ENCODE peak calls at places on chromosome 15, in eight cellular contexts. One of them, this sample, is unnamed.

GRCh38 chr15:80597081-80597480 is 98.0 kb upstream of the ABHD17C start:
- DNase-seq in trophoblast cell: no peak
- DNase-seq in IMR-90: no peak
- DNase-seq in endothelial cell of umbilical vein: no peak
- DNase-seq in neural progenitor cell: no peak
- DNase-seq in PC-3: no peak
- DNase-seq in MM.1S: no peak
- DNase-seq in HCT116: no peak
- DNase-seq in this sample: no peak

GRCh38 chr15:93486407-93487117 is 397.6 kb upstream of the RGMA start:
- DNase-seq in IMR-90: no peak
- DNase-seq in PC-3: no peak
- DNase-seq in HCT116: no peak
- DNase-seq in MM.1S: no peak
- DNase-seq in trophoblast cell: no peak
- DNase-seq in endothelial cell of umbilical vein: no peak
- DNase-seq in neural progenitor cell: no peak
- DNase-seq in this sample: no peak

GRCh38 chr15:71103102-71103676 is 12.1 kb upstream of the THSD4 start:
- DNase-seq in PC-3: peak; percentile 57
- DNase-seq in IMR-90: peak; percentile 68
- DNase-seq in HCT116: peak; percentile 50
- DNase-seq in neural progenitor cell: peak; percentile 26
- DNase-seq in endothelial cell of umbilical vein: peak; percentile 38
- DNase-seq in MM.1S: peak; percentile 82
- DNase-seq in trophoblast cell: no peak
- DNase-seq in this sample: peak; percentile 77

GRCh38 chr15:99682455-99682854 is 50.8 kb downstream of the LYSMD4 start:
- DNase-seq in MM.1S: no peak
- DNase-seq in neural progenitor cell: no peak
- DNase-seq in IMR-90: peak; percentile 95
- DNase-seq in HCT116: no peak
- DNase-seq in PC-3: peak; percentile 47
- DNase-seq in endothelial cell of umbilical vein: peak; percentile 94
- DNase-seq in trophoblast cell: no peak
- DNase-seq in this sample: peak; percentile 89

GRCh38 chr15:57060799-57061198 is 142.4 kb downstream of the TCF12 start:
- DNase-seq in endothelial cell of umbilical vein: peak; percentile 89
- DNase-seq in PC-3: peak; percentile 84
- DNase-seq in neural progenitor cell: no peak
- DNase-seq in IMR-90: peak; percentile 89
- DNase-seq in trophoblast cell: peak; percentile 31
- DNase-seq in MM.1S: no peak
- DNase-seq in HCT116: peak; percentile 66
- DNase-seq in this sample: peak; percentile 49

GRCh38 chr15:77898811-77899730 is 178.4 kb downstream of the TBC1D2B start:
- DNase-seq in MM.1S: no peak
- DNase-seq in HCT116: no peak
- DNase-seq in IMR-90: no peak
- DNase-seq in neural progenitor cell: no peak
- DNase-seq in endothelial cell of umbilical vein: no peak
- DNase-seq in PC-3: no peak
- DNase-seq in trophoblast cell: no peak
- DNase-seq in this sample: no peak

GRCh38 chr15:55407631-55407948 is 569 bp downstream of the CCPG1 start:
- DNase-seq in endothelial cell of umbilical vein: no peak
- DNase-seq in IMR-90: peak; percentile 23
- DNase-seq in PC-3: no peak
- DNase-seq in HCT116: no peak
- DNase-seq in neural progenitor cell: peak; percentile 35
- DNase-seq in trophoblast cell: no peak
- DNase-seq in MM.1S: peak; percentile 58
- DNase-seq in this sample: peak; percentile 34

GRCh38 chr15:42220216-42220615 is 12.1 kb upstream of the VPS39 start:
- DNase-seq in endothelial cell of umbilical vein: peak; percentile 54
- DNase-seq in PC-3: no peak
- DNase-seq in IMR-90: no peak
- DNase-seq in MM.1S: no peak
- DNase-seq in HCT116: no peak
- DNase-seq in trophoblast cell: no peak
- DNase-seq in neural progenitor cell: no peak
- DNase-seq in this sample: no peak

GRCh38 chr15:77500986-77501385 is 80.3 kb downstream of the HMG20A start:
- DNase-seq in neural progenitor cell: no peak
- DNase-seq in HCT116: no peak
- DNase-seq in PC-3: no peak
- DNase-seq in MM.1S: no peak
- DNase-seq in endothelial cell of umbilical vein: no peak
- DNase-seq in trophoblast cell: no peak
- DNase-seq in IMR-90: peak; percentile 77
- DNase-seq in this sample: peak; percentile 47

GRCh38 chr15:40093224-40093842 is 15.3 kb downstream of the BMF start:
- DNase-seq in PC-3: peak; percentile 66
- DNase-seq in trophoblast cell: peak; percentile 97
- DNase-seq in neural progenitor cell: no peak
- DNase-seq in MM.1S: no peak
- DNase-seq in HCT116: no peak
- DNase-seq in endothelial cell of umbilical vein: no peak
- DNase-seq in IMR-90: peak; percentile 26
- DNase-seq in this sample: peak; percentile 36

GRCh38 chr15:75205064-75205395 is 3.3 kb downstream of the C15orf39 start:
- DNase-seq in HCT116: no peak
- DNase-seq in MM.1S: no peak
- DNase-seq in trophoblast cell: no peak
- DNase-seq in endothelial cell of umbilical vein: no peak
- DNase-seq in IMR-90: no peak
- DNase-seq in neural progenitor cell: no peak
- DNase-seq in PC-3: no peak
- DNase-seq in this sample: no peak
- H3K4me2 ChIP-seq in HCT116: peak overlapping the region; percentile 98
- H3K4me2 ChIP-seq in MM.1S: peak overlapping the region; percentile 46
- H3K4me2 ChIP-seq in trophoblast cell: no peak overlapping the region
- H3K4me2 ChIP-seq in endothelial cell of umbilical vein: no peak overlapping the region
- H3K4me2 ChIP-seq in IMR-90: no peak overlapping the region
- H3K4me2 ChIP-seq in neural progenitor cell: no peak overlapping the region
- H3K4me2 ChIP-seq in PC-3: peak overlapping the region; percentile 23
- H3K4me2 ChIP-seq in this sample: no peak overlapping the region

GRCh38 chr15:58329781-58330467 is 101.9 kb upstream of the LIPC start:
- DNase-seq in trophoblast cell: no peak
- DNase-seq in IMR-90: no peak
- DNase-seq in PC-3: peak; percentile 73
- DNase-seq in MM.1S: no peak
- DNase-seq in neural progenitor cell: no peak
- DNase-seq in endothelial cell of umbilical vein: no peak
- DNase-seq in HCT116: no peak
- DNase-seq in this sample: no peak
- H3K9ac ChIP-seq in trophoblast cell: no peak overlapping the region
- H3K9ac ChIP-seq in IMR-90: no peak overlapping the region
- H3K9ac ChIP-seq in PC-3: peak overlapping the region; percentile 85
- H3K9ac ChIP-seq in MM.1S: no peak overlapping the region
- H3K9ac ChIP-seq in neural progenitor cell: no peak overlapping the region
- H3K9ac ChIP-seq in endothelial cell of umbilical vein: no peak overlapping the region
- H3K9ac ChIP-seq in HCT116: peak overlapping the region; percentile 11
- H3K9ac ChIP-seq in this sample: no peak overlapping the region

GRCh38 chr15:101810451-101810850 is 1.6 kb upstream of the OR4F15 start:
- DNase-seq in IMR-90: no peak
- DNase-seq in endothelial cell of umbilical vein: no peak
- DNase-seq in HCT116: no peak
- DNase-seq in MM.1S: no peak
- DNase-seq in neural progenitor cell: no peak
- DNase-seq in trophoblast cell: no peak
- DNase-seq in PC-3: no peak
- DNase-seq in this sample: no peak

GRCh38 chr15:101811902-101812301 is at the start of gene OR4F15:
- DNase-seq in IMR-90: no peak
- DNase-seq in trophoblast cell: no peak
- DNase-seq in neural progenitor cell: no peak
- DNase-seq in HCT116: no peak
- DNase-seq in endothelial cell of umbilical vein: no peak
- DNase-seq in MM.1S: no peak
- DNase-seq in PC-3: no peak
- DNase-seq in this sample: no peak

GRCh38 chr15:101808201-101808600 is 3.8 kb upstream of the OR4F15 start:
- DNase-seq in trophoblast cell: no peak
- DNase-seq in neural progenitor cell: no peak
- DNase-seq in PC-3: no peak
- DNase-seq in MM.1S: no peak
- DNase-seq in endothelial cell of umbilical vein: no peak
- DNase-seq in IMR-90: peak; percentile 78
- DNase-seq in HCT116: no peak
- DNase-seq in this sample: peak; percentile 49

GRCh38 chr15:101810905-101811304 is 1.1 kb upstream of the OR4F15 start:
- DNase-seq in MM.1S: no peak
- DNase-seq in IMR-90: no peak
- DNase-seq in endothelial cell of umbilical vein: peak; percentile 3
- DNase-seq in PC-3: no peak
- DNase-seq in neural progenitor cell: peak; percentile 63
- DNase-seq in trophoblast cell: no peak
- DNase-seq in HCT116: no peak
- DNase-seq in this sample: no peak

DNA sequence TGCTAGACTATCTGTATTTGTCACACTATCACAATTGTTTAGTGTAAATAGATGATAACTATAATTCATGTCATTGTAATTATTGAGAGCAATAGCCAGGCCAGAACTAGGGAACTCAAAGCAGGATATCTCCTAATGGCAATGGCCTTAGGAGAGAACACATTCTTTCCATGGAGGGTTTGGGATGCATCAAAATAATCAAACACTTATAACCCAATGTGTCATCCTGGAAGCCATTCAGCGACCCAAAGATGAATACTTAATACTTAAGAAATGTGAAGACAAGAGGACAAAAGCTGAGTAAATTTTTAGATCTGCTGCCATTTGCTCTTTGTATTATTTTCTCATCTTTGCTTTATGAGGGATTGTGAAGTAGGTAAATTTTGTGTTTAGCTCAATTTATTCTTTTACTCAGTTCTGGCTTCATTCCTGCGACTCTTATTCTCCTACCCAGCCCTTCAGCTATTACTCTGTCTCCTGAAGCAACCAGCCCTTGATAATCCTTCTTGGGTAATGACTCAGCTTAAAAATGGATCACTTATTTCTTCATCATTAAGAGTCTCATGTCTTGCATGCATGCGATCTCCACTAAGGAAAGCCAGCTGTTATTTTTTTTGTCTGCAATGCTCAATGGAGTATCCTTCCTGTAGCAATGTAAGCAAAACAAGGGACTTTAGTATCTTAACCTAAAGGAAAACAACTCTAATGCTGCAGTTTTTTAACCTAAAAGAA is 2.0 kb downstream of the OR4F15 start:
- DNase-seq in trophoblast cell: no peak
- DNase-seq in endothelial cell of umbilical vein: no peak
- DNase-seq in HCT116: no peak
- DNase-seq in neural progenitor cell: no peak
- DNase-seq in PC-3: no peak
- DNase-seq in IMR-90: peak; percentile 88
- DNase-seq in MM.1S: no peak
- DNase-seq in this sample: peak; percentile 50
- H3K4me2 ChIP-seq in trophoblast cell: no peak overlapping the region
- H3K4me2 ChIP-seq in endothelial cell of umbilical vein: no peak overlapping the region
- H3K4me2 ChIP-seq in HCT116: no peak overlapping the region
- H3K4me2 ChIP-seq in neural progenitor cell: no peak overlapping the region
- H3K4me2 ChIP-seq in PC-3: no peak overlapping the region
- H3K4me2 ChIP-seq in IMR-90: peak overlapping the region; percentile 32
- H3K4me2 ChIP-seq in MM.1S: no peak overlapping the region
- H3K4me2 ChIP-seq in this sample: no peak overlapping the region

DNA sequence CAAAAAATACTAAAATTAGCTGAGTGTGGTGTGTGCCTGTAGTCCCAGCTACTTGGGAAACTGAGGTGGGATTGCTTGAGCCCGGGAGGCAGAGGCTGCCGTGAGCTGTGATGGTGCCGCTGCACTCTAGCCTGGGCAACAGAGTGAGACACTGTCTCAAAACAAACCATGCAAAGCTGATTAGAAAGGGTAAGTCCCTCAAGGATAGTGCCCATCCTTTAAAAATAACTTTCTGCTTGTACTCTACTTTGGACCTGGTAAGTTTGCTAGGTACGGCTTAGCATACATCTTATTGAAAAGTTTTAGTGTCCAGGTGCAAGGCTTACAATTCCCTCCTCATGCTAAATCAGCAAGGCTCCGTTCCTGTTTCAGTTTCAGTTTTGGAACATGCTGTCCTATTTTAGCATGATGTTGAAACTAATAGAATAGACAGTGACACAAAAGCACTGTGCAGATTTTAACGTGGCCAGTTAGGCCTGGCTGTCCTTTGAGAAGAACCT is 21.4 kb downstream of the FEM1B start:
- DNase-seq in MM.1S: peak; percentile 99
- DNase-seq in neural progenitor cell: no peak
- DNase-seq in endothelial cell of umbilical vein: no peak
- DNase-seq in IMR-90: no peak
- DNase-seq in HCT116: no peak
- DNase-seq in trophoblast cell: no peak
- DNase-seq in PC-3: no peak
- DNase-seq in this sample: peak; percentile 31
- H3K9ac ChIP-seq in MM.1S: peak overlapping the region; percentile 75
- H3K9ac ChIP-seq in neural progenitor cell: no peak overlapping the region
- H3K9ac ChIP-seq in endothelial cell of umbilical vein: no peak overlapping the region
- H3K9ac ChIP-seq in IMR-90: no peak overlapping the region
- H3K9ac ChIP-seq in HCT116: no peak overlapping the region
- H3K9ac ChIP-seq in trophoblast cell: no peak overlapping the region
- H3K9ac ChIP-seq in PC-3: no peak overlapping the region
- H3K9ac ChIP-seq in this sample: no peak overlapping the region

DNA sequence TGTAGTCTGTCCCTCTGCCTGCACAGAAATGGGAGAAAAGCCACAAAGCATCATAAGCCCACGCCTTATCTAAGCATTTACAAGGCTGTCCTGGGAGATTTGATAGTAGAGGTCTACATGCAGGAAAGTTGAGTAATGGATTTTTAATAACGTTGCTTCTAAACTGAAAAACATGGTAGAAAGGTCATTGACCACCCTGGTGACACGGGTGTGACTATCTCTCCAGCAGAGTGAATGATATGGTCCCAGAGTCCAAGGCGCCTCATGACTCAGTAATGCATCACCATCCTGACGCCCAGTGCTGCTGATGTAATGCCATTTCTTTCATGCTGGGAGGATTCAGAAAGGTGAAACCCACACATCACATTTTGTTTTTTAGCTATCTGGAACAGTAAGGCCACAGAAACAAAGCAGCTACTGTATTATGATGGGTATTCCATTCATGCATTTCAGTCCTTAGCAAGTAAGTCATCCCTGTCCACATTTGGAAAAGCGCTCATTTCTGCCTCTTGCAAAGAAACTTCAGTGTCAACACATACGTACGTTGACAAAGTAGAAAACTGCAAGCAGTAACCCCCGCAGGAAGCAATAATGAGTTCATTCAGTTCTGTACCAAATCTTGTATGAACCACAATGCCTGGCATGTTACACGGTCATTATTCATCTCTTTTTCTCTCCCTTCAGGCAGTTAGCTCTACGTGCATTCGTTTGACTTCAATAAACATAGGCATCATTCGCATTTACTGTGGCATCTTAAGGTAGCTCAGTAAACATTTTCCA is 483.5 kb downstream of the GABRG3 start:
- DNase-seq in MM.1S: no peak
- DNase-seq in PC-3: peak; percentile 64
- DNase-seq in endothelial cell of umbilical vein: no peak
- DNase-seq in neural progenitor cell: no peak
- DNase-seq in IMR-90: peak; percentile 54
- DNase-seq in HCT116: no peak
- DNase-seq in trophoblast cell: no peak
- DNase-seq in this sample: peak; percentile 97
- H3K4me2 ChIP-seq in MM.1S: no peak overlapping the region
- H3K4me2 ChIP-seq in PC-3: no peak overlapping the region
- H3K4me2 ChIP-seq in endothelial cell of umbilical vein: no peak overlapping the region
- H3K4me2 ChIP-seq in neural progenitor cell: no peak overlapping the region
- H3K4me2 ChIP-seq in IMR-90: no peak overlapping the region
- H3K4me2 ChIP-seq in HCT116: no peak overlapping the region
- H3K4me2 ChIP-seq in trophoblast cell: no peak overlapping the region
- H3K4me2 ChIP-seq in this sample: no peak overlapping the region

This sample was measured in fibroblast of lung.